ENCODE peak calls at places on chromosomes 7 and 10, in five cellular contexts. I is LoVo, T is skeletal muscle cell, L is left ventricle myocardium inferior, O is fibroblast of villous mesenchyme. Q is an unnamed sample.

GRCh38 chr7:74061840-74062539 is 21.6 kb upstream of the LIMK1 start:
- DNase-seq in I (peak), T (peak), O (peak), L (peak), Q (peak)

GRCh38 chr10:13633689-13634088 is 46.9 kb downstream of the PRPF18 start:
- DNase-seq in T (peak), I (no peak), O (peak), L (peak), Q (no peak)

GRCh38 chr7:31006864-31007263 is 43.1 kb downstream of the GHRHR start:
- DNase-seq in T (no peak), L (no peak), O (no peak), I (no peak), Q (no peak)

GRCh38 chr7:128152721-128153120 is 88.4 kb upstream of the LEP start:
- DNase-seq in I (no peak), T (no peak), O (no peak), L (no peak), Q (no peak)

GRCh38 chr7:149856-150636 is 42.3 kb upstream of the FAM20C start:
- DNase-seq in L (peak), T (no peak), I (no peak), O (no peak), Q (no peak)

GRCh38 chr10:12041766-12042408 is 722 bp downstream of the UPF2 start:
- DNase-seq in T (no peak), L (no peak), I (peak), O (peak), Q (peak)

GRCh38 chr10:110147961-110148360 is 59.4 kb upstream of the MXI1 start:
- DNase-seq in O (no peak), L (no peak), T (no peak), I (no peak), Q (no peak)

GRCh38 chr10:131081386-131081785 is 230.1 kb downstream of the TCERG1L start:
- DNase-seq in O (no peak), I (no peak), L (no peak), T (no peak), Q (no peak)

GRCh38 chr10:86599729-86600128 is 54.6 kb upstream of the OPN4 start:
- DNase-seq in I (no peak), O (no peak), T (no peak), L (no peak), Q (peak)

GRCh38 chr10:31999261-31999660 is 57.0 kb downstream of the KIF5B start:
- DNase-seq in O (no peak), T (no peak), L (no peak), I (no peak), Q (no peak)

GRCh38 chr7:131123991-131124629 is 203.6 kb upstream of the MKLN1 start:
- DNase-seq in T (no peak), O (no peak), I (no peak), L (no peak), Q (no peak)

GRCh38 chr10:11831520-11831951 is 8.4 kb downstream of the PROSER2 start:
- DNase-seq in T (no peak), O (no peak), L (no peak), I (no peak), Q (peak)

GRCh38 chr7:99693427-99694200 is 13.8 kb upstream of the CYP3A5 start:
- DNase-seq in I (peak), L (no peak), O (peak), T (no peak), Q (peak)

GRCh38 chr10:75716506-75716905 is 285.1 kb downstream of the LRMDA start:
- DNase-seq in I (no peak), T (no peak), O (no peak), L (no peak), Q (no peak)

GRCh38 chr7:136931169-136931867 is 62.9 kb downstream of the CHRM2 start:
- DNase-seq in I (no peak), T (no peak), O (no peak), L (no peak), Q (no peak)

GRCh38 chr7:4776160-4776623 is 769 bp downstream of the AP5Z1 start:
- DNase-seq in O (peak), I (no peak), T (no peak), L (no peak), Q (no peak)

GRCh38 chr7:119256001-119256400 is 1017.0 kb upstream of the KCND2 start:
- DNase-seq in I (no peak), T (no peak), O (no peak), L (no peak), Q (no peak)

GRCh38 chr7:121501566-121501965 is 105.5 kb upstream of the FAM3C start:
- DNase-seq in I (no peak), L (no peak), O (no peak), T (no peak), Q (no peak)

GRCh38 chr7:150977382-150978135 is 562 bp downstream of the KCNH2 start:
- DNase-seq in I (no peak), O (no peak), L (no peak), T (no peak), Q (no peak)

GRCh38 chr10:14196113-14196512 is 134.6 kb downstream of the FRMD4A start:
- DNase-seq in I (no peak), L (no peak), O (no peak), T (no peak), Q (no peak)

GRCh38 chr7:26346611-26347200 is 55.0 kb downstream of the SNX10 start:
- DNase-seq in L (no peak), I (no peak), O (no peak), T (no peak), Q (peak)

GRCh38 chr7:56081626-56082340 is 11.0 kb downstream of the PHKG1 start:
- DNase-seq in I (no peak), O (no peak), L (no peak), T (no peak), Q (no peak)

GRCh38 chr7:5598769-5599371 is 175.2 kb upstream of the TNRC18 start:
- DNase-seq in T (no peak), I (no peak), L (no peak), O (peak), Q (peak)

GRCh38 chr10:12531305-12531738 is 182.0 kb downstream of the CAMK1D start:
- DNase-seq in O (no peak), I (no peak), T (no peak), L (peak), Q (no peak)

GRCh38 chr7:101112233-101112632 is 14.7 kb upstream of the SERPINE1 start:
- DNase-seq in T (peak), O (peak), I (no peak), L (peak), Q (no peak)

GRCh38 chr7:24836084-24836483 is 78.8 kb upstream of the GSDME start:
- DNase-seq in I (no peak), L (no peak), O (no peak), T (no peak), Q (no peak)

GRCh38 chr10:71656220-71656619 is 63.4 kb downstream of the C10orf105 start:
- DNase-seq in T (no peak), L (no peak), I (no peak), O (no peak), Q (no peak)

GRCh38 chr7:150372271-150373048 is 3.8 kb downstream of the REPIN1 start:
- DNase-seq in T (no peak), O (no peak), I (no peak), L (no peak), Q (no peak)

GRCh38 chr7:94888542-94888941 is 18.9 kb upstream of the PPP1R9A start:
- DNase-seq in O (peak), I (peak), L (no peak), T (no peak), Q (peak)

GRCh38 chr7:75951506-75951905 is 36.6 kb downstream of the POR start:
- DNase-seq in T (no peak), I (no peak), L (peak), O (peak), Q (no peak)

GRCh38 chr10:1168763-1169162 is 112.6 kb downstream of the WDR37 start:
- DNase-seq in T (no peak), O (no peak), L (no peak), I (no peak), Q (no peak)